ENCODE peak calls at places on chromosomes 11 and 22, in six cellular contexts. F, I, W, T, A and N are unnamed samples.

GRCh38 chr11:115659061-115659963 is 155.1 kb upstream of the CADM1 start:
- DNase-seq in F (no peak), T (no peak), W (peak; percentile 59), I (no peak), A (peak; percentile 58), N (peak; percentile 74)

GRCh38 chr11:19093976-19094375 is 23.0 kb upstream of the ZDHHC13 start:
- DNase-seq in A (no peak), T (peak; percentile 13), F (no peak), W (no peak), I (no peak), N (no peak)

GRCh38 chr11:42249956-42250355 is 790.5 kb upstream of the LRRC4C start:
- DNase-seq in T (peak; percentile 81), A (no peak), W (no peak), F (no peak), I (no peak), N (no peak)

GRCh38 chr22:39457546-39458442 is 982 bp downstream of the MGAT3 start:
- DNase-seq in A (no peak), T (no peak), F (no peak), W (no peak), I (no peak), N (no peak)

GRCh38 chr11:57072640-57073039 is 83.9 kb downstream of the OR5AK2 start:
- DNase-seq in I (no peak), W (no peak), A (no peak), F (no peak), T (peak; percentile 98), N (no peak)

GRCh38 chr22:49202226-49202625 is 625.4 kb downstream of the BRD1 start:
- DNase-seq in A (no peak), W (no peak), I (no peak), F (peak; percentile 15), T (no peak), N (peak; percentile 39)

GRCh38 chr11:40129276-40129675 is 1330.2 kb downstream of the LRRC4C start:
- DNase-seq in F (no peak), T (peak; percentile 3), A (no peak), W (no peak), I (no peak), N (no peak)

GRCh38 chr11:72848846-72849466 is 34.7 kb downstream of the ATG16L2 start:
- DNase-seq in T (peak; percentile 62), W (no peak), F (no peak), A (peak; percentile 35), I (peak; percentile 31), N (no peak)

GRCh38 chr22:45586651-45587405 is 84.1 kb downstream of the FBLN1 start:
- DNase-seq in A (peak; percentile 23), F (no peak), W (no peak), I (no peak), T (no peak), N (no peak)